ENCODE peak calls at places on chromosome 17, in eight cellular contexts. One of them, this sample, is unnamed.

GRCh38 chr17:15247891-15248529 is 17.1 kb downstream of the PMP22 start:
- DNase-seq in EL: no peak
- DNase-seq in neural crest cell: no peak
- DNase-seq in psoas muscle: no peak
- DNase-seq in uterus: no peak
- DNase-seq in mammary epithelial cell: peak; percentile 83
- DNase-seq in pancreas: no peak
- DNase-seq in T-helper 2 cell: no peak
- DNase-seq in this sample: no peak

GRCh38 chr17:2084766-2085647 is 30.1 kb downstream of the HIC1 start:
- DNase-seq in EL: peak; percentile 79
- DNase-seq in neural crest cell: no peak
- DNase-seq in psoas muscle: peak; percentile 85
- DNase-seq in uterus: peak; percentile 85
- DNase-seq in mammary epithelial cell: no peak
- DNase-seq in pancreas: no peak
- DNase-seq in T-helper 2 cell: no peak
- DNase-seq in this sample: no peak

GRCh38 chr17:50766222-50767023 is 895 bp downstream of the ANKRD40CL start:
- DNase-seq in EL: peak; percentile 37
- DNase-seq in neural crest cell: no peak
- DNase-seq in psoas muscle: peak; percentile 31
- DNase-seq in uterus: no peak
- DNase-seq in mammary epithelial cell: no peak
- DNase-seq in pancreas: no peak
- DNase-seq in T-helper 2 cell: no peak
- DNase-seq in this sample: no peak

GRCh38 chr17:81733507-81734404 is 21.7 kb downstream of the SLC25A10 start:
- DNase-seq in EL: peak; percentile 74
- DNase-seq in neural crest cell: peak; percentile 83
- DNase-seq in psoas muscle: peak; percentile 93
- DNase-seq in uterus: peak; percentile 65
- DNase-seq in mammary epithelial cell: peak; percentile 63
- DNase-seq in pancreas: peak; percentile 76
- DNase-seq in T-helper 2 cell: peak; percentile 58
- DNase-seq in this sample: peak; percentile 83

GRCh38 chr17:30961213-30962188 is 9.3 kb upstream of the RNF135 start:
- DNase-seq in EL: no peak
- DNase-seq in neural crest cell: no peak
- DNase-seq in psoas muscle: peak; percentile 10
- DNase-seq in uterus: no peak
- DNase-seq in mammary epithelial cell: no peak
- DNase-seq in pancreas: no peak
- DNase-seq in T-helper 2 cell: no peak
- DNase-seq in this sample: peak; percentile 39

GRCh38 chr17:350706-351435 is 1.7 kb downstream of the RPH3AL start:
- DNase-seq in EL: peak; percentile 46
- DNase-seq in neural crest cell: no peak
- DNase-seq in psoas muscle: peak; percentile 92
- DNase-seq in uterus: peak; percentile 75
- DNase-seq in mammary epithelial cell: peak; percentile 47
- DNase-seq in pancreas: peak; percentile 76
- DNase-seq in T-helper 2 cell: no peak
- DNase-seq in this sample: peak; percentile 80

GRCh38 chr17:78896091-78896833 is 6.7 kb downstream of the CEP295NL start:
- DNase-seq in EL: no peak
- DNase-seq in neural crest cell: no peak
- DNase-seq in psoas muscle: no peak
- DNase-seq in uterus: no peak
- DNase-seq in mammary epithelial cell: no peak
- DNase-seq in pancreas: no peak
- DNase-seq in T-helper 2 cell: no peak
- DNase-seq in this sample: no peak

GRCh38 chr17:76123749-76124581 is 17.1 kb downstream of the FOXJ1 start:
- DNase-seq in EL: no peak
- DNase-seq in neural crest cell: no peak
- DNase-seq in psoas muscle: no peak
- DNase-seq in uterus: no peak
- DNase-seq in mammary epithelial cell: no peak
- DNase-seq in pancreas: no peak
- DNase-seq in T-helper 2 cell: no peak
- DNase-seq in this sample: no peak

GRCh38 chr17:17152385-17152784 is 53.7 kb downstream of the PLD6 start:
- DNase-seq in EL: peak; percentile 31
- DNase-seq in neural crest cell: no peak
- DNase-seq in psoas muscle: peak; percentile 70
- DNase-seq in uterus: no peak
- DNase-seq in mammary epithelial cell: peak; percentile 11
- DNase-seq in pancreas: no peak
- DNase-seq in T-helper 2 cell: no peak
- DNase-seq in this sample: peak; percentile 80

GRCh38 chr17:77884967-77885641 is 73.4 kb upstream of the TNRC6C start:
- DNase-seq in EL: no peak
- DNase-seq in neural crest cell: no peak
- DNase-seq in psoas muscle: peak; percentile 16
- DNase-seq in uterus: no peak
- DNase-seq in mammary epithelial cell: no peak
- DNase-seq in pancreas: no peak
- DNase-seq in T-helper 2 cell: no peak
- DNase-seq in this sample: no peak

GRCh38 chr17:3553419-3554401 is 3.9 kb downstream of the TRPV3 start:
- DNase-seq in EL: no peak
- DNase-seq in neural crest cell: no peak
- DNase-seq in psoas muscle: no peak
- DNase-seq in uterus: no peak
- DNase-seq in mammary epithelial cell: no peak
- DNase-seq in pancreas: no peak
- DNase-seq in T-helper 2 cell: no peak
- DNase-seq in this sample: no peak

GRCh38 chr17:81000089-81000630 is 8.5 kb downstream of the CHMP6 start:
- DNase-seq in EL: no peak
- DNase-seq in neural crest cell: no peak
- DNase-seq in psoas muscle: no peak
- DNase-seq in uterus: no peak
- DNase-seq in mammary epithelial cell: no peak
- DNase-seq in pancreas: no peak
- DNase-seq in T-helper 2 cell: no peak
- DNase-seq in this sample: no peak

GRCh38 chr17:7703584-7704574 is 1.1 kb upstream of the EFNB3 start:
- DNase-seq in EL: no peak
- DNase-seq in neural crest cell: no peak
- DNase-seq in psoas muscle: no peak
- DNase-seq in uterus: no peak
- DNase-seq in mammary epithelial cell: peak; percentile 32
- DNase-seq in pancreas: peak; percentile 29
- DNase-seq in T-helper 2 cell: no peak
- DNase-seq in this sample: no peak